ENCODE peak calls at places on chromosomes 2 and 18, in ten cellular contexts. C, W, Y, D, N, L, F, S, R and P are unnamed samples.

GRCh38 chr2:199596549-199596948 is 138.8 kb upstream of the SATB2 start:
- DNase-seq in C (no peak), W (no peak), Y (peak), D (no peak), N (no peak), L (peak), F (no peak), S (no peak), R (peak), P (peak)

GRCh38 chr2:134371041-134371440 is 117.2 kb downstream of the MGAT5 start:
- DNase-seq in C (no peak), W (no peak), Y (no peak), D (no peak), N (no peak), L (peak), F (no peak), S (no peak), R (no peak), P (peak)

GRCh38 chr2:46183426-46183825 is 113.8 kb upstream of the EPAS1 start:
- DNase-seq in C (no peak), W (no peak), Y (no peak), D (no peak), N (no peak), L (no peak), F (no peak), S (no peak), R (no peak), P (no peak)

GRCh38 chr18:46067431-46068007 is 4.5 kb downstream of the PSTPIP2 start:
- DNase-seq in C (no peak), W (no peak), Y (peak), D (no peak), N (no peak), L (no peak), F (no peak), S (no peak), R (no peak), P (peak)

GRCh38 chr2:100876231-100876860 is 56.4 kb downstream of the NPAS2 start:
- DNase-seq in C (no peak), W (no peak), Y (no peak), D (no peak), N (no peak), L (no peak), F (no peak), S (no peak), R (no peak), P (no peak)

GRCh38 chr18:30582078-30582477 is 460.5 kb downstream of the DSC3 start:
- DNase-seq in C (no peak), W (no peak), Y (no peak), D (no peak), N (no peak), L (no peak), F (no peak), S (no peak), R (no peak), P (no peak)

GRCh38 chr18:73975266-73975665 is 172.4 kb downstream of the FBXO15 start:
- DNase-seq in C (no peak), W (no peak), Y (peak), D (no peak), N (no peak), L (no peak), F (no peak), S (no peak), R (no peak), P (peak)

GRCh38 chr2:185201063-185201462 is 537.5 kb upstream of the FSIP2 start:
- DNase-seq in C (no peak), W (no peak), Y (no peak), D (no peak), N (no peak), L (no peak), F (no peak), S (no peak), R (no peak), P (no peak)

GRCh38 chr2:106882658-106883057 is 3.3 kb downstream of the ST6GAL2 start:
- DNase-seq in C (no peak), W (no peak), Y (no peak), D (no peak), N (no peak), L (no peak), F (no peak), S (no peak), R (no peak), P (no peak)

GRCh38 chr2:171225302-171225980 is 64.7 kb upstream of the TLK1 start:
- DNase-seq in C (no peak), W (no peak), Y (peak), D (no peak), N (no peak), L (peak), F (no peak), S (no peak), R (peak), P (peak)

GRCh38 chr18:63457987-63458386 is 18.8 kb upstream of the SERPINB5 start:
- DNase-seq in C (no peak), W (no peak), Y (no peak), D (no peak), N (no peak), L (no peak), F (no peak), S (no peak), R (peak), P (no peak)

GRCh38 chr2:3512086-3512485 is 7.2 kb downstream of the ADI1 start:
- DNase-seq in C (no peak), W (no peak), Y (no peak), D (no peak), N (no peak), L (no peak), F (no peak), S (no peak), R (no peak), P (no peak)

GRCh38 chr2:127408004-127408806 is 10.0 kb upstream of the PROC start:
- DNase-seq in C (peak), W (peak), Y (peak), D (peak), N (peak), L (peak), F (peak), S (peak), R (peak), P (peak)
- H3K4me3 ChIP-seq in C (peak), W (peak), Y (peak), D (peak), N (peak), L (peak), F (peak), S (no peak), R (peak), P (peak)

GRCh38 chr2:113138428-113139322 is 11.3 kb downstream of the IL1RN start:
- DNase-seq in C (no peak), W (no peak), Y (peak), D (peak), N (no peak), L (peak), F (no peak), S (peak), R (peak), P (peak)
- H3K4me3 ChIP-seq in C (no peak), W (no peak), Y (no peak), D (peak), N (no peak), L (no peak), F (no peak), S (peak), R (no peak), P (no peak)

DNA sequence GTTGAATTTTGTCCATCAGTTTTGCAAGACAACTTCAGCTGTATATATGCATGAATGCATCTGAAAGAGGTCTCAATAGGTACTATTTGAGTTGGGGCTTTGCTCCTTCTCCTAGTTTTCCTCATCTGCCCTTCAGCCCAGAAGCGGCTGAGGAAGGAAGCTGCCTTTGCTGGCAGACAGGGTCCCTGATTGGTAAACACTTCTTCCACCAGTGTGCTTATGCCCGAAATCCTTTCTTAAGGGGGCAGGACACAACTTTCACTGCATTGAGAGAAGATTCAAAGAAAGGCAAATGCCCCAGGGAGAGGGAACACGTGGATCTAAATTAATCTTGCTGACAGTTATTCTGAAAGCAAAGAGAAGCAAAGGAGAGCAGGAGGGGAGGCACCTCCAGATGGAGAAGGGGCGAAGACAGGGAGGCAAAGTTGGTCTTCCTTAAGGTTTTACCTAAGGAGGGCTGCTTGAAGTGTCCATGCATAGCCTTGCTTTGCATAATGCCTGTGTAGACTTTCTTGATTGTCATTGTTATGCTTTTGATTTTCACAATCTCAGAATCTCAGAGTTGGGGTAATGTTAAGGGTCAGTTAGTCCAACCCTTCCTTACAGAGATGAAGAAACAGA is 92.2 kb upstream of the EFEMP1 start:
- DNase-seq in C (no peak), W (no peak), Y (no peak), D (no peak), N (no peak), L (no peak), F (no peak), S (no peak), R (no peak), P (no peak)
- H3K4me3 ChIP-seq in C (no peak), W (no peak), Y (no peak), D (no peak), N (no peak), L (no peak), F (no peak), S (no peak), R (no peak), P (no peak)

GRCh38 chr2:233418761-233419625 is 64.7 kb downstream of the DGKD start:
- DNase-seq in C (no peak), W (peak), Y (peak), D (peak), N (no peak), L (no peak), F (peak), S (peak), R (no peak), P (peak)
- H3K4me3 ChIP-seq in C (no peak), W (peak), Y (no peak), D (peak), N (peak), L (no peak), F (peak), S (peak), R (no peak), P (no peak)

DNA sequence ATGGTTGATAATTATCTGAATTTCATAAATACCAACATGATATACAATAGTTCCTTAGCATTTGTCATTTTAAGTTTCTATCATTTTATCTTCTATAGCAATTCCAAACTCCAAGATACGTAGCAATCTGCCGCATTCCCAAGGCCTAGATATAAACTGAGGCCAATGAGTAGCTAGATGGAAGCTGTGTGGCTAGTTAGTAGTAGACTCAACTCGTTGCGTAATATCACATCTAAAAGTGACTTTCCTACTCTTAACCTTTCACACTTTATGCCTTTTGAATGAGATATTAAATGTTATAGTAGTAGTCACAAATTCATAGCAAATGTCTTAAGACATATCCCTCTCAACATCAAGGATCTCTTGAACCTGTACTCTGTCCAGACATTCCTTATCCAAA is 33.6 kb downstream of the WDSUB1 start:
- DNase-seq in C (no peak), W (no peak), Y (no peak), D (no peak), N (no peak), L (no peak), F (no peak), S (no peak), R (no peak), P (no peak)
- H3K4me3 ChIP-seq in C (no peak), W (no peak), Y (no peak), D (no peak), N (no peak), L (no peak), F (no peak), S (no peak), R (no peak), P (no peak)